ENCODE peak calls at places on chromosome 1, in five cellular contexts. H is adrenal gland; Z is heart left ventricle; A is CD8-positive, alpha-beta memory T cell; L is left lung. V is an unnamed sample.

GRCh38 chr1:66505671-66506392 is 28.1 kb upstream of the SGIP1 start:
- DNase-seq in H (no peak), Z (no peak), A (no peak), L (no peak), V (peak)

GRCh38 chr1:63723618-63724017 is 50.2 kb upstream of the ROR1 start:
- DNase-seq in H (no peak), Z (no peak), A (no peak), L (no peak), V (no peak)

GRCh38 chr1:50458507-50458906 is 35.3 kb upstream of the DMRTA2 start:
- DNase-seq in H (no peak), Z (no peak), A (no peak), L (no peak), V (no peak)

GRCh38 chr1:1233567-1233892 is 1.5 kb downstream of the B3GALT6 start:
- DNase-seq in H (no peak), Z (no peak), A (no peak), L (no peak), V (no peak)

GRCh38 chr1:13832536-13832935 is 132.5 kb downstream of the PRDM2 start:
- DNase-seq in H (no peak), Z (no peak), A (no peak), L (no peak), V (no peak)

GRCh38 chr1:3710251-3710650 is 42.0 kb upstream of the CCDC27 start:
- DNase-seq in H (no peak), Z (no peak), A (no peak), L (no peak), V (no peak)

GRCh38 chr1:202671388-202671787 is 38.9 kb downstream of the SYT2 start:
- DNase-seq in H (no peak), Z (no peak), A (no peak), L (no peak), V (no peak)

GRCh38 chr1:209248649-209249279 is 334.8 kb upstream of the CAMK1G start:
- DNase-seq in H (peak), Z (no peak), A (peak), L (no peak), V (no peak)

GRCh38 chr1:226009650-226010044 is 10.5 kb upstream of the SDE2 start:
- DNase-seq in H (no peak), Z (no peak), A (no peak), L (no peak), V (no peak)

GRCh38 chr1:151327903-151328674 is 873 bp upstream of the PI4KB start:
- DNase-seq in H (peak), Z (peak), A (no peak), L (peak), V (no peak)

GRCh38 chr1:17674707-17675505 is 80.2 kb upstream of the ACTL8 start:
- DNase-seq in H (no peak), Z (no peak), A (no peak), L (no peak), V (no peak)

GRCh38 chr1:206971029-206971655 is 882 bp upstream of the FCAMR start:
- DNase-seq in H (no peak), Z (no peak), A (no peak), L (no peak), V (no peak)

GRCh38 chr1:85240174-85240601 is 19.3 kb downstream of the C1orf52 start:
- DNase-seq in H (no peak), Z (no peak), A (no peak), L (no peak), V (no peak)

GRCh38 chr1:154478639-154479038 is 23.4 kb upstream of the TDRD10 start:
- DNase-seq in H (no peak), Z (no peak), A (no peak), L (no peak), V (no peak)

GRCh38 chr1:207904377-207904902 is 6.5 kb downstream of the CD34 start:
- DNase-seq in H (no peak), Z (no peak), A (no peak), L (no peak), V (no peak)

GRCh38 chr1:16155537-16156410 is at the start of gene EPHA2:
- DNase-seq in H (peak), Z (peak), A (no peak), L (peak), V (no peak)

GRCh38 chr1:3261007-3261968 is 192.3 kb downstream of the PRDM16 start:
- DNase-seq in H (no peak), Z (no peak), A (no peak), L (no peak), V (no peak)

GRCh38 chr1:95371666-95372320 is 137.8 kb downstream of the RWDD3 start:
- DNase-seq in H (no peak), Z (no peak), A (no peak), L (no peak), V (no peak)

GRCh38 chr1:214423045-214423444 is 128.4 kb downstream of the PTPN14 start:
- DNase-seq in H (no peak), Z (no peak), A (no peak), L (no peak), V (no peak)

DNA sequence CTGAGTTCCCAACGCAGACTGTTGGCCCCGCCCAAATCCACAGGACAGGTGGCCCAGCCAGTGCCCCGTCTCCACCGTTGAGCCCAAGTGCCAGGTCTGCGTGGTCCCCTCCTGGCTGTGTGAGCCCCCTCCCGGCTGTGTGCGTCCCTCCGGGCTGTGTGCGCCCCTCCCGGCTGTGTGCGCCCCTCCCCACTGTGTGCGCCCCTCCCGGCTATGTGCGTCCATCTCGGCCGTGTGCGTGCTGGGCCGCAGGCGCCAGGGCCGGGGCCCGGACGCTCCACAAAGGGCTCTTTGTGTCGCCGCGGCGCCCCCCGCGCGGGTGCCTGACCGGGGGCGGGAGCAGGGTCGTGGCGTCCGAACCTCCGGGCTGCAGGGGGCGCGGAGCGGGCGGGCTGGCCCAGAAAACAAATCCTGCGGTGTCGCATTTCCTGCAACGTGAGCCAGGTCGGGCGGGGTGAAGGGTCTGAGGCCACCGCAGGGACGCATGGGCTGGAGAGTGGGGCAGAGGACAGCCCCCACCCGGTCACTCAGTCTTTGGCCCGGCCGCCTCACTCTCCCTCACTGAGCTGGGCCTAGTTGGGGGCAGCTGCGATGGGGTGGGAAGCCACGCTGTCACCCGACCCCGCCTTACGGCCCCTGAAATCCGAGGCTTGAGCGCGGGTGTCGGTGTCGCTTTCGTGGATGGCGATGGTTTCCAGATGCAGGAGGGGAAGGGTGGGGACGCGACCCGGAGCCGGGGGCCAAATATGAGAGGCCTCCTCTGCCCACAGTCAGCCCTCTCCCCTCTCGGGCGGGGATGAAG is 18.8 kb downstream of the TNFRSF25 start:
- DNase-seq in H (no peak), Z (no peak), A (no peak), L (no peak), V (no peak)
- H3K4me3 ChIP-seq in H (no peak), Z (peak), A (peak), L (no peak), V (no peak)

DNA sequence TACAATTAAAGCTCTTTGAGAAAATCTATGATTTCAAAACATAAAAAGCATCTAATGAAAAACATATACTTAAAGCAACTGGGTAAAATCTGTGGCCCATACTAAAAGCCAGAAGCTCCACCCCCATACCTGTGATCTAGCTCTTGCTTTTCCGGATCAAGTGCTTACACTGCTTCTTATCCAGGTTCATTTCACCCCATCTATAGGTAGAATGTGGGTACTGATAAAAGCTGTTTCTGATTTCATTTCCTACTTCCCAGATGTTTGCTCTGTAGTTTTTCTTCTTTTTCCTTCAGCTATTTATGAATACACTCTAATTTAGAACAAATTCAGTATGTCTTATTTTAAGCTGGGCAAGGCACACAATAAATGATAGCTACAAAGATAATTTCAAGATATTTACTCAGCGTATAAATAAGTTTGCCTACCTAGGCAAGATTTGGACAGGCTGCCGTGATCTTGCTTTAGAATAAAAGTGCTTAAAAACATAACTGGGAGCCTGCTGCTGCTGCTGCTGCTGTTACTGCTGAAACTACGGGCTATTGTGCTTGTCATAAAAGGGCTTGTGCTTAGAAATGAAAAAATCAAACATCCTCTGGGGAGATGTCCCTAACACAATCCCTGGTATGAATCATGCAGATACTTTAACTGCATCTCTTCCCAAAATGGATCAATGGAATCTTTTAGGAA is 2.1 kb downstream of the SIPA1L2 start:
- DNase-seq in H (no peak), Z (no peak), A (no peak), L (no peak), V (no peak)
- H3K4me3 ChIP-seq in H (peak), Z (peak), A (no peak), L (peak), V (no peak)

GRCh38 chr1:233269656-233270055 is 25.9 kb downstream of the PCNX2 start:
- DNase-seq in H (no peak), Z (no peak), A (no peak), L (no peak), V (peak)
- H3K4me3 ChIP-seq in H (no peak), Z (no peak), A (no peak), L (no peak), V (no peak)

DNA sequence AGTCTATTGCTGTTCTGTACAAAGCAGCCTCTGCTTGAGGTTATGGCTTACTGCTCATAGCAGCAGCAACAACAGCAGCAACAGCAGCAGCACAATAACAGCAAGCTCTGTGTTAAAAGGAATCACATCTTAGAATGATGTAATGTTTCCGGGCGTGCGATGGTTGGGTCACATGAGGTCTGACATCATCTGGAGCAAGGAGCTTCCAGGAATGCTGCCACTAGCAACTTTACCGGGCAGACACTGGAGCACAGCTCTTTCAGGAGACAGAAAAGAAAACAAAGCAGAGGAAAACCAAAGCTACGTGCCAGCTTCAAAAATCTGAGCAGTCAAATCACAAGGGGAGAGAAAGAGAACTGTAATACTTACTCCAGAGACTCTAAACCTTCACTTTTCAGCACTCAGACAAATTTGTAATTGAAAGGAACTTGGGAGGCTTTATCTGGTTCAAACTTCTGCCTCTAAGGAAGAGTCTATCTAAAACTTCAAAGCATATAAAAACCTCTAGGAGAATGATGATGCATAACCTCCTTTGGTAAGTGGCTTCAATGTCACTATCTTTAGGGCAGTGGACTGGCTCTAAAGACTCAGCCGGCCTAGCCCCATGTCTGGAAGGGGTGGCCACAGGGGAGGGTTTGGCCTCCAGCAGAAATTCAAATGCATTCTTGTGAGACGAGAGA is 28.3 kb upstream of the RAB3GAP2 start:
- DNase-seq in H (peak), Z (peak), A (no peak), L (peak), V (peak)
- H3K4me3 ChIP-seq in H (no peak), Z (peak), A (no peak), L (no peak), V (no peak)

DNA sequence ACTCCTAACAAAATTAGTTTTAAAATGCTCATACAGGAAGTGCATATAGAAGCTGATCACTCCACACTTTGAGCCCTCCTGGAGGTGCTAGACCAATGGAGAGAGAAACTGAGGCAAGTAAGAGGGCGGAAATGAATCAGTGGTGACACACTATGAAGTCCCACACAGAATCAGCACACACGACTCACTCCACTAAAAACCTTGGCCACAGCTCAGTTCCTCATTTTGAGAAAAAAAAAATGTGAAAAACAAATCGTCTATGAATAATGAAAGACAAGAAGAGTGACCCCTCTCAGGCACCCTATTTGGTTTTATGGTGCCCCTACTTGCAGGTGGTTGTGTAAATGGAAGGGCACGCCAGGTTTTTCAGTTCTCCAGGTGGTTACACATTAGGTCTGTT is 675.1 kb upstream of the BRINP3 start:
- DNase-seq in H (no peak), Z (no peak), A (no peak), L (no peak), V (no peak)
- H3K4me3 ChIP-seq in H (no peak), Z (no peak), A (no peak), L (no peak), V (no peak)

V was measured in skeletal muscle cell.